ENCODE peak calls at places on chromosomes 5 and 9, in four cellular contexts. One of them, this sample, is unnamed.

GRCh38 chr9:27888661-27889295 is 315.5 kb upstream of the C9orf72 start:
- DNase-seq in GM12878: peak
- DNase-seq in A549: peak
- DNase-seq in K562: peak
- DNase-seq in this sample: no peak

GRCh38 chr9:128124873-128125574 is 2.5 kb downstream of the PTGES2 start:
- DNase-seq in K562: peak
- DNase-seq in A549: peak
- DNase-seq in GM12878: peak
- DNase-seq in this sample: peak

GRCh38 chr9:25724424-25724823 is 46.2 kb upstream of the TUSC1 start:
- DNase-seq in K562: no peak
- DNase-seq in A549: no peak
- DNase-seq in GM12878: no peak
- DNase-seq in this sample: peak

GRCh38 chr9:91445135-91445534 is 21.5 kb upstream of the NFIL3 start:
- DNase-seq in GM12878: no peak
- DNase-seq in K562: no peak
- DNase-seq in A549: no peak
- DNase-seq in this sample: no peak

GRCh38 chr9:98047002-98047401 is 9.5 kb upstream of the NANS start:
- DNase-seq in K562: no peak
- DNase-seq in A549: no peak
- DNase-seq in GM12878: no peak
- DNase-seq in this sample: no peak

GRCh38 chr5:133891390-133891789 is 77.0 kb downstream of the C5orf15 start:
- DNase-seq in GM12878: no peak
- DNase-seq in A549: no peak
- DNase-seq in K562: no peak
- DNase-seq in this sample: no peak

GRCh38 chr5:113123563-113123962 is 147.0 kb downstream of the DCP2 start:
- DNase-seq in GM12878: no peak
- DNase-seq in A549: peak
- DNase-seq in K562: peak
- DNase-seq in this sample: no peak

GRCh38 chr5:151557951-151558350 is 33.2 kb downstream of the FAT2 start:
- DNase-seq in K562: no peak
- DNase-seq in A549: no peak
- DNase-seq in GM12878: no peak
- DNase-seq in this sample: no peak

GRCh38 chr9:89731262-89731980 is 126.6 kb downstream of the GADD45G start:
- DNase-seq in A549: no peak
- DNase-seq in GM12878: no peak
- DNase-seq in K562: no peak
- DNase-seq in this sample: no peak

GRCh38 chr9:89734561-89734960 is 129.7 kb downstream of the GADD45G start:
- DNase-seq in K562: no peak
- DNase-seq in GM12878: no peak
- DNase-seq in A549: no peak
- DNase-seq in this sample: no peak

GRCh38 chr9:89732295-89732951 is 127.6 kb downstream of the GADD45G start:
- DNase-seq in A549: no peak
- DNase-seq in K562: no peak
- DNase-seq in GM12878: no peak
- DNase-seq in this sample: no peak

GRCh38 chr9:89730715-89731114 is 125.9 kb downstream of the GADD45G start:
- DNase-seq in K562: peak
- DNase-seq in GM12878: no peak
- DNase-seq in A549: no peak
- DNase-seq in this sample: no peak

DNA sequence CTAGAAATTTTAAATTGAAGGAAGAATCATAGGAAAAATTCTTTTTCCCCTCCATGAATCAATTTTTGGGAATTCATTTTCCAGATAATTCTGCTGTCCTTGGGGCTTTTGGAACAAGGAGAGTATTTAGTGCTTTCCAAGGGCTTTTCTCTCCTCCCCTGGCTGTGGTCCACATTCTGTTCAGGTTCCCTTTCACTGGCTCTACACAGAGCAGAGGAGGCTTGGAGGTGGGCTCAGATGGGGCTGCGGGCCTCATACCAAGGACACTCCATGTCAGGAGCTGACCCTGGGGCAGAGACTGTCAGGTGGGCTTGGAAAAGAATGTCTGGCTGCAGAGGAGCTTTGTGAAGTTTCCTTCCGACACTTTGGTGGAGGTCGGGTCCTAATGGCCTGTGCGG is 128.1 kb downstream of the GADD45G start:
- DNase-seq in A549: no peak
- DNase-seq in K562: no peak
- DNase-seq in GM12878: no peak
- DNase-seq in this sample: no peak
- TF ChIP-seq ELK1 in A549: no peak
- TF ChIP-seq ELK1 in K562: no peak
- TF ChIP-seq ELK1 in GM12878: no peak
- TF ChIP-seq ELK1 in this sample: no peak

DNA sequence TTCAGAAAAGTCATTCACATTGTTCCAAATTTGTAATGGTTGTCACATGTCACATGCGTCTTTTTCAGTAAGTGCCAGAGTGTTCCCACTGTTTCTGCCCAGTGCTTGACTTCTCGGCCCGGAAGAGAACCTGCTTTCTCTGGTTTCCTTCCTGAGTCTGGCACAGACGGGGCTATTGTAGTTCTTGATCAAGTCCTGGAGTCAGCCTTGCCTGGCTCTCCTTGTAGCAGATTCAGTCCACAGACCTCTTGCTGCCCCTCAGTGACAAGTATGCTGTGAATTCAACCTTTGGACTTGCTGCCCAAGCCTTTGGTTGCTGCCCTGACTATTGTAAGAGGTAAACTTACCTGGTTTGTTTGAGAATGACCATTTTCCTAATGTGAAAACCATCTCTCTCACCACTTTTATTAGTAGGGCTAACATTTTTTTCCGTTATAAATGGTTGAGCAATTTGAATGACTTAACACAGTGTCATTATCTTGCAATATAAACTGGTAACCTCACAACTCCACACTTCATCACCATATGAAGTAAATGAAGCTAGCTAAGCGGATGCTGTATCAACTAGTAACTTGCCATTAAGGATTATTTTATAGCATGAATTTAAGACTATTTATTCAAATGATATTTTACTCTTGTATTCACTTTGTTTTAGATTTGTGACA is 24.8 kb downstream of the ZBTB34 start:
- DNase-seq in A549: no peak
- DNase-seq in GM12878: no peak
- DNase-seq in K562: no peak
- DNase-seq in this sample: peak
- TF ChIP-seq ELK1 in A549: no peak
- TF ChIP-seq ELK1 in GM12878: no peak
- TF ChIP-seq ELK1 in K562: no peak
- TF ChIP-seq ELK1 in this sample: no peak

GRCh38 chr9:33468215-33468730 is 5.5 kb downstream of the NOL6 start:
- DNase-seq in A549: no peak
- DNase-seq in GM12878: no peak
- DNase-seq in K562: no peak
- DNase-seq in this sample: no peak

GRCh38 chr9:33469891-33470290 is 3.8 kb downstream of the NOL6 start:
- DNase-seq in GM12878: no peak
- DNase-seq in K562: no peak
- DNase-seq in A549: no peak
- DNase-seq in this sample: no peak

GRCh38 chr9:33466565-33467495 is 6.9 kb downstream of the NOL6 start:
- DNase-seq in GM12878: no peak
- DNase-seq in A549: peak
- DNase-seq in K562: peak
- DNase-seq in this sample: peak

GRCh38 chr9:33467526-33467925 is 6.2 kb downstream of the NOL6 start:
- DNase-seq in GM12878: no peak
- DNase-seq in K562: no peak
- DNase-seq in A549: no peak
- DNase-seq in this sample: no peak

GRCh38 chr9:33468797-33469621 is 4.7 kb downstream of the NOL6 start:
- DNase-seq in K562: peak
- DNase-seq in A549: no peak
- DNase-seq in GM12878: no peak
- DNase-seq in this sample: no peak
- TF ChIP-seq ELK1 in K562: no peak
- TF ChIP-seq ELK1 in A549: no peak
- TF ChIP-seq ELK1 in GM12878: no peak
- TF ChIP-seq ELK1 in this sample: no peak

DNA sequence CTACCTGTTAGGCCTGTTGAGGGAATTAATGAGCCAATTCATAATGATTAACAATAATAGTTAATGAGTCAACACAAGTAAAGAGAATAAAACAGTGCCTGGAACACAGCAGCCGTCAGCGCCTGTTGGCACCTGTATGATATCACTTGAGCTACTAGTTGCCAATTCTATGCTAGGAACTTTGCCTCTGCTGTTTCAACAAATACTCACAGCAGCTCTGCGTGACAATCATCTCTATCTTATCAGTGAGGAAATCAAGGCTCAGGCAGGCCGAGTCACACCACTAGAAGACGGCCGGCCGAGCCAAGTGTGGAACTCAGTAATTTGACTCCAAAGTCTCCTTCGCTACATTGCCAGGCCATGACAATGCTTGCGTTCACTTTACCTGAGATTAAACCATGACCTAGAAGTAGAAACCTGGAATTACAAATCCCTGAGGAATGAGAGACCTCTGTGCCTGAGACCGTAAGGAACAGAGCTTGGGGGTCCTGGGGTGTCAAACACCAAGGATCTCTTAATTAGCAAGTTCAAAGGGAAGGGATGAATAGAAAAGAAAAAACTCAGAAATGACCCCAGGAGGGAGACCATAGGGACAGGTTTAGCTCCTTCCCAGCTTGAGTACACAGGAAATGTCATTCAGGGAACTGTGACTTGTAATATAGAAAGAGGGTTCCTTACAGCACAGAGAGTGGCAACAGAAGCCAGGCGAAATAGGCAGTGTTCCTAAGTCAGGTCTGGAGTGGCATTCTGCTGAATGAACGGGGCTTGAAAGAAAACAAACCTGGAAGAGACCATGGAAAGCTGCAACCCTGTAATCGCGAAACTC is 109.1 kb downstream of the SUSD1 start:
- DNase-seq in GM12878: no peak
- DNase-seq in K562: no peak
- DNase-seq in A549: peak
- DNase-seq in this sample: peak
- TF ChIP-seq ELK1 in GM12878: no peak
- TF ChIP-seq ELK1 in K562: no peak
- TF ChIP-seq ELK1 in A549: no peak
- TF ChIP-seq ELK1 in this sample: no peak